ENCODE peak calls at places on chromosome 10, in seven cellular contexts. M, O, U, H, Z, X and E are unnamed samples.

GRCh38 chr10:95391570-95392249 is 100.9 kb upstream of the PDLIM1 start:
- DNase-seq in M (no peak), O (no peak), U (peak; percentile 38), H (peak; percentile 23), Z (no peak), X (no peak), E (no peak)

GRCh38 chr10:4810093-4810492 is 15.9 kb upstream of the AKR1E2 start:
- DNase-seq in M (no peak), O (no peak), U (no peak), H (no peak), Z (no peak), X (no peak), E (no peak)

GRCh38 chr10:49484501-49485230 is 54.3 kb downstream of the ERCC6 start:
- DNase-seq in M (no peak), O (no peak), U (no peak), H (no peak), Z (no peak), X (no peak), E (no peak)

GRCh38 chr10:109374215-109374614 is 549.1 kb downstream of the XPNPEP1 start:
- DNase-seq in M (no peak), O (no peak), U (no peak), H (no peak), Z (no peak), X (no peak), E (no peak)

GRCh38 chr10:96700477-96701099 is 19.7 kb downstream of the PIK3AP1 start:
- DNase-seq in M (no peak), O (no peak), U (peak; percentile 98), H (no peak), Z (no peak), X (no peak), E (no peak)

GRCh38 chr10:71835671-71836593 is 15.1 kb downstream of the PSAP start:
- DNase-seq in M (peak; percentile 73), O (peak; percentile 76), U (peak; percentile 98), H (no peak), Z (peak; percentile 81), X (no peak), E (peak; percentile 79)

GRCh38 chr10:97517778-97518561 is 19.2 kb downstream of the UBTD1 start:
- DNase-seq in M (no peak), O (no peak), U (no peak), H (no peak), Z (no peak), X (no peak), E (no peak)

GRCh38 chr10:72276421-72277339 is 3.0 kb downstream of the DDIT4 start:
- DNase-seq in M (peak; percentile 58), O (no peak), U (peak; percentile 14), H (peak; percentile 89), Z (peak; percentile 47), X (no peak), E (peak; percentile 86)

DNA sequence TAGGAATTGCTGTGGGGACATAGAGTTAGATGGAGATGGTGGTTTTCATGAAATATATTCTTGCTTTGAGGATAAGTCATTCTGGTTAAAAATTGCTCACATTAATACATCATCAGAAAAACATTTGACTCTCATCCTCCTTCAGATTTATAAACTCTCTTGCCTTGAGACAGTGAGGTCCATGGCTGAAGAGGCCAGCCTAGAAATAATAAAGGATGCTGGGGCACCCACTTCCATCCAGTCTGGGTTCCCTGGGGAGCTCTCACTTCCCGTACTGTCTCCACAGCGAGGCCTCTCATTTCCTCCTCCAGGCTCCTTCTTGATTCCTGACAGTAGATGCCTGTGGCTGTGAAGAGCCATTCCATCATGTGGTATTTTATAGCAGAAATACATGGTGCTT is 73.3 kb upstream of the PRKG1 start:
- DNase-seq in M (no peak), O (no peak), U (no peak), H (no peak), Z (no peak), X (no peak), E (no peak)
- H3K4me3 ChIP-seq in M (no peak overlapping the region), O (no peak overlapping the region), U (no peak overlapping the region), H (no peak overlapping the region), Z (no peak overlapping the region), X (no peak overlapping the region), E (no peak overlapping the region)

DNA sequence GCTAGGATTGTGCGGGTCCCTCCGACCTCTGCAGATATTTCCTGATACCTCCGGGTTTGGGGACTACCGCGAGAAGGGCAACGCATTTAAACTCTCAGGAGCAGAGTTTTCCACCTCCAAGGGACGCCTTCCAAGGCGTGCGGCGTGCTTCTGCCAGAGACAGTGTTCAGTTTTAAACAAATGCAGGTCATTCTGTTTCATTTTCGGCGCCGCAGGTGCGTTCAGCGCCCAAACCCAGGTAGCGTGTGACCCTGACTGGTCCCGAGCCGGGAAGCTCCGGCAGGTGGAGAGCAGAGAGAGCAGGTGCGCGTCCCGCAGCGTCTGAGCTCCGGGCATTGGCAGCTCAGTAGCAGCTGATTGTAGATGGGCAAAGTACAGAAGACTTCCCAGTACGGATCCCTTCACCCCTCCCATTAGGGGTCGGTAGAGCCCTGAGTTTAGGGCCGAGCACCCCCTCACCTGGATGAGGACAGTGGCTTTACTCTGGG is 1.4 kb upstream of the CYP26A1 start:
- DNase-seq in M (no peak), O (no peak), U (no peak), H (no peak), Z (no peak), X (peak; percentile 45), E (no peak)
- TF ChIP-seq POLR2A in M (no peak), O (no peak), U (no peak), H (no peak), Z (no peak), X (no peak), E (no peak)

GRCh38 chr10:124508907-124509454 is 47.4 kb downstream of the LHPP start:
- DNase-seq in M (no peak), O (no peak), U (no peak), H (no peak), Z (no peak), X (no peak), E (no peak)

GRCh38 chr10:124508070-124508667 is 46.5 kb downstream of the LHPP start:
- DNase-seq in M (no peak), O (no peak), U (no peak), H (no peak), Z (no peak), X (no peak), E (no peak)

GRCh38 chr10:124511205-124512039 is 49.8 kb downstream of the LHPP start:
- DNase-seq in M (no peak), O (no peak), U (no peak), H (no peak), Z (no peak), X (no peak), E (no peak)

GRCh38 chr10:124510536-124511158 is 49.0 kb downstream of the LHPP start:
- DNase-seq in M (no peak), O (no peak), U (no peak), H (no peak), Z (no peak), X (no peak), E (no peak)

GRCh38 chr10:124509836-124510535 is 48.4 kb downstream of the LHPP start:
- DNase-seq in M (no peak), O (no peak), U (no peak), H (no peak), Z (no peak), X (no peak), E (no peak)
- H3K4me3 ChIP-seq in M (no peak overlapping the region), O (no peak overlapping the region), U (no peak overlapping the region), H (no peak overlapping the region), Z (no peak overlapping the region), X (no peak overlapping the region), E (no peak overlapping the region)

GRCh38 chr10:69045441-69046300 is 42.2 kb upstream of the SRGN start:
- DNase-seq in M (no peak), O (no peak), U (peak; percentile 96), H (no peak), Z (no peak), X (no peak), E (no peak)
- TF ChIP-seq POLR2A in M (no peak), O (no peak), U (no peak), H (no peak), Z (no peak), X (no peak), E (no peak)

GRCh38 chr10:59064759-59065498 is 111.5 kb upstream of the PHYHIPL start:
- DNase-seq in M (no peak), O (no peak), U (no peak), H (no peak), Z (no peak), X (no peak), E (no peak)

GRCh38 chr10:59060852-59061251 is 115.6 kb upstream of the PHYHIPL start:
- DNase-seq in M (no peak), O (no peak), U (no peak), H (no peak), Z (no peak), X (no peak), E (no peak)

GRCh38 chr10:59068581-59069191 is 107.8 kb upstream of the PHYHIPL start:
- DNase-seq in M (no peak), O (no peak), U (no peak), H (no peak), Z (no peak), X (no peak), E (no peak)

GRCh38 chr10:59063491-59063890 is 113.0 kb upstream of the PHYHIPL start:
- DNase-seq in M (no peak), O (no peak), U (no peak), H (no peak), Z (no peak), X (no peak), E (no peak)

GRCh38 chr10:59064116-59064707 is 112.2 kb upstream of the PHYHIPL start:
- DNase-seq in M (no peak), O (no peak), U (no peak), H (no peak), Z (no peak), X (no peak), E (no peak)
- H3K4me3 ChIP-seq in M (no peak overlapping the region), O (no peak overlapping the region), U (no peak overlapping the region), H (no peak overlapping the region), Z (no peak overlapping the region), X (no peak overlapping the region), E (no peak overlapping the region)

DNA sequence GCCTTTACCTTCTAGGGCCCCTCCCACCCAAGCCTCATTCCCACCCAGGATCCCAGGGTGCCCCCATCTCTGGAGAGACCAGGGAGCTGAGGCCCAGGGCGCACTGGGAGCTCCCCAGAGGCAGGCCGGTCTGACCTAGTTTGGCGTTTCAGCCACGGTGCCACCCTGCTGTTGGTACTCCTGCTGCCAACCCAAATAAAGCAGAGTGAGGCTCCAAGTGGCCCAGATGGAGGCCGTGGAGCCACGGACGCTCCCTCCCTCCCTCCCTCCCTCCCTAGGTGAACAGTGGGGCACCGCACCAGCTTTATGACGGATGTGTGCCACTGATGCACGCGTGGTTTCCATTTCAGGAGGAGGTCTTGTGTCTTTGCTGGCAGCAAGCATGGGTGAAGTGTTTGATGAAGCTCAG is 1.8 kb downstream of the INPP5A start:
- DNase-seq in M (peak; percentile 81), O (no peak), U (no peak), H (no peak), Z (peak; percentile 76), X (peak; percentile 44), E (peak; percentile 58)
- TF ChIP-seq POLR2A in M (peak; percentile 71), O (no peak), U (no peak), H (no peak), Z (no peak), X (no peak), E (no peak)